ENCODE peak calls at places on chromosomes 11 and 22, in six cellular contexts. D is A549; Z is right cardiac atrium; E is activated CD4-positive, alpha-beta T cell treated with anti-CD3 and anti-CD28 coated beads, Interleukin-2, amount 50 U/mL, for 1 hour; B is DMS79; H is stimulated activated CD8-positive, alpha-beta memory T cell treated with anti-CD3 and anti-CD28 coated beads, Interleukin-4, amount 100 ng/mL, for 24 hours. L is an unnamed sample.

GRCh38 chr22:46612904-46613605 is 7.1 kb upstream of the GRAMD4 start:
- DNase-seq in D (no peak), Z (peak), E (peak), B (no peak), H (peak), L (peak)

GRCh38 chr11:118535261-118535660 is 4.3 kb downstream of the TMEM25 start:
- DNase-seq in D (no peak), Z (no peak), E (no peak), B (no peak), H (no peak), L (no peak)

GRCh38 chr22:50252081-50253045 is 1.3 kb upstream of the HDAC10 start:
- DNase-seq in D (no peak), Z (peak), E (peak), B (no peak), H (peak), L (peak)

GRCh38 chr11:121309688-121310087 is 17.1 kb downstream of the SC5D start:
- DNase-seq in D (no peak), Z (no peak), E (no peak), B (no peak), H (no peak), L (no peak)

GRCh38 chr11:83051760-83052671 is 19.7 kb downstream of the RAB30 start:
- DNase-seq in D (no peak), Z (peak), E (no peak), B (peak), H (no peak), L (peak)

GRCh38 chr11:97454988-97455387 is 1065.2 kb downstream of the JRKL start:
- DNase-seq in D (no peak), Z (no peak), E (no peak), B (no peak), H (no peak), L (no peak)

GRCh38 chr11:19258651-19259230 is 18.0 kb upstream of the E2F8 start:
- DNase-seq in D (no peak), Z (no peak), E (no peak), B (no peak), H (no peak), L (no peak)

GRCh38 chr11:66789097-66789890 is 53.9 kb upstream of the RCE1 start:
- DNase-seq in D (no peak), Z (no peak), E (no peak), B (peak), H (no peak), L (no peak)

GRCh38 chr11:34613015-34613414 is 7.9 kb upstream of the EHF start:
- DNase-seq in D (no peak), Z (no peak), E (no peak), B (no peak), H (no peak), L (no peak)

GRCh38 chr11:31699066-31699465 is 112.1 kb downstream of the PAX6 start:
- DNase-seq in D (no peak), Z (no peak), E (no peak), B (no peak), H (no peak), L (no peak)

GRCh38 chr22:37157516-37158289 is 8.0 kb upstream of the IL2RB start:
- DNase-seq in D (no peak), Z (no peak), E (no peak), B (no peak), H (no peak), L (no peak)

GRCh38 chr11:57434640-57435546 is 8.0 kb upstream of the SLC43A3 start:
- DNase-seq in D (peak), Z (no peak), E (no peak), B (peak), H (no peak), L (no peak)

GRCh38 chr11:75655619-75656018 is 13.2 kb downstream of the MAP6 start:
- DNase-seq in D (no peak), Z (no peak), E (no peak), B (no peak), H (no peak), L (no peak)

GRCh38 chr11:61911701-61912529 is 5.5 kb downstream of the RAB3IL1 start:
- DNase-seq in D (no peak), Z (peak), E (no peak), B (no peak), H (no peak), L (peak)

GRCh38 chr22:23270212-23270733 is 90.0 kb downstream of the BCR start:
- DNase-seq in D (no peak), Z (no peak), E (no peak), B (peak), H (no peak), L (no peak)

GRCh38 chr11:77418155-77418980 is 55.5 kb downstream of the PAK1 start:
- DNase-seq in D (no peak), Z (no peak), E (no peak), B (no peak), H (no peak), L (no peak)

GRCh38 chr22:37630839-37631435 is 8.5 kb upstream of the SH3BP1 start:
- DNase-seq in D (no peak), Z (no peak), E (no peak), B (no peak), H (no peak), L (no peak)

GRCh38 chr11:69588270-69588669 is 52.7 kb upstream of the CCND1 start:
- DNase-seq in D (peak), Z (no peak), E (no peak), B (no peak), H (no peak), L (no peak)

GRCh38 chr11:36487619-36488018 is 22.5 kb downstream of the TRAF6 start:
- DNase-seq in D (no peak), Z (no peak), E (no peak), B (no peak), H (no peak), L (no peak)

GRCh38 chr11:128313931-128314330 is 273.4 kb downstream of the ETS1 start:
- DNase-seq in D (no peak), Z (no peak), E (no peak), B (no peak), H (no peak), L (no peak)

GRCh38 chr11:126163074-126163700 is 48.3 kb downstream of the RPUSD4 start:
- DNase-seq in D (no peak), Z (no peak), E (no peak), B (peak), H (no peak), L (no peak)

GRCh38 chr11:33553486-33553885 is 147.1 kb downstream of the C11orf91 start:
- DNase-seq in D (no peak), Z (no peak), E (no peak), B (no peak), H (no peak), L (no peak)

GRCh38 chr22:20779813-20780148 is 5.9 kb downstream of the SERPIND1 start:
- DNase-seq in D (no peak), Z (no peak), E (no peak), B (no peak), H (no peak), L (no peak)

GRCh38 chr11:88418508-88418907 is 81.0 kb upstream of the CTSC start:
- DNase-seq in D (no peak), Z (no peak), E (no peak), B (no peak), H (no peak), L (no peak)

GRCh38 chr11:26011474-26011873 is 320.5 kb upstream of the ANO3 start:
- DNase-seq in D (no peak), Z (no peak), E (no peak), B (no peak), H (no peak), L (no peak)

GRCh38 chr22:37244114-37244921 is at the start of gene RAC2:
- DNase-seq in D (no peak), Z (peak), E (peak), B (peak), H (peak), L (peak)